ENCODE peak calls at places on chromosomes 11 and 22, in five cellular contexts. A, U, R, K and T are unnamed samples. For H3K36me3, the result is how much of the 10 kb centered on the place peaks cover.

GRCh38 chr11:106172389-106172991 is 95.0 kb downstream of the AASDHPPT start:
- DNase-seq in A (no peak), U (peak), R (no peak), K (no peak), T (no peak)

GRCh38 chr11:86292912-86293606 is 9.0 kb upstream of the HIKESHI start:
- DNase-seq in A (no peak), U (no peak), R (no peak), K (no peak), T (no peak)

GRCh38 chr11:13013054-13013488 is 4.0 kb downstream of the RASSF10 start:
- DNase-seq in A (no peak), U (no peak), R (no peak), K (no peak), T (no peak)

GRCh38 chr11:19920982-19921381 is 208.3 kb downstream of the NAV2 start:
- DNase-seq in A (no peak), U (no peak), R (no peak), K (no peak), T (no peak)

GRCh38 chr11:67410369-67410831 is 5.1 kb upstream of the CARNS1 start:
- DNase-seq in A (no peak), U (no peak), R (no peak), K (no peak), T (no peak)

GRCh38 chr11:134741453-134742227 is 329.6 kb upstream of the B3GAT1 start:
- DNase-seq in A (no peak), U (no peak), R (no peak), K (peak), T (peak)

GRCh38 chr11:3831378-3832239 is 9.2 kb downstream of the RHOG start:
- DNase-seq in A (peak), U (no peak), R (no peak), K (no peak), T (no peak)

GRCh38 chr22:48736593-48737460 is 1090.8 kb downstream of the BRD1 start:
- DNase-seq in A (no peak), U (no peak), R (no peak), K (no peak), T (no peak)

GRCh38 chr11:6812391-6813005 is 13.0 kb upstream of the OR6A2 start:
- DNase-seq in A (no peak), U (peak), R (no peak), K (peak), T (no peak)

GRCh38 chr22:32103648-32104326 is 55.3 kb downstream of the C22orf42 start:
- DNase-seq in A (no peak), U (no peak), R (no peak), K (peak), T (no peak)

GRCh38 chr11:47354913-47355282 is 2.4 kb upstream of the MYBPC3 start:
- DNase-seq in A (no peak), U (no peak), R (no peak), K (peak), T (no peak)

GRCh38 chr22:17167486-17167885 is 8.4 kb upstream of the HDHD5 start:
- DNase-seq in A (no peak), U (no peak), R (no peak), K (no peak), T (no peak)

GRCh38 chr11:111793863-111794262 is 27.7 kb upstream of the PPP2R1B start:
- DNase-seq in A (no peak), U (no peak), R (peak), K (peak), T (no peak)

GRCh38 chr22:47384977-47385376 is 622.5 kb downstream of the TBC1D22A start:
- DNase-seq in A (no peak), U (no peak), R (no peak), K (no peak), T (no peak)

GRCh38 chr11:32659672-32660071 is 76.0 kb downstream of the EIF3M start:
- DNase-seq in A (no peak), U (no peak), R (no peak), K (no peak), T (no peak)

GRCh38 chr11:120391297-120391696 is 55.1 kb downstream of the ARHGEF12 start:
- DNase-seq in A (no peak), U (no peak), R (no peak), K (peak), T (no peak)

GRCh38 chr11:43462359-43462758 is 103.6 kb downstream of the TTC17 start:
- DNase-seq in A (no peak), U (no peak), R (no peak), K (no peak), T (no peak)

GRCh38 chr11:113675003-113675471 is 31.1 kb downstream of the TMPRSS5 start:
- DNase-seq in A (no peak), U (no peak), R (peak), K (peak), T (no peak)

GRCh38 chr11:26028294-26028954 is 303.5 kb upstream of the ANO3 start:
- DNase-seq in A (no peak), U (no peak), R (no peak), K (no peak), T (no peak)

DNA sequence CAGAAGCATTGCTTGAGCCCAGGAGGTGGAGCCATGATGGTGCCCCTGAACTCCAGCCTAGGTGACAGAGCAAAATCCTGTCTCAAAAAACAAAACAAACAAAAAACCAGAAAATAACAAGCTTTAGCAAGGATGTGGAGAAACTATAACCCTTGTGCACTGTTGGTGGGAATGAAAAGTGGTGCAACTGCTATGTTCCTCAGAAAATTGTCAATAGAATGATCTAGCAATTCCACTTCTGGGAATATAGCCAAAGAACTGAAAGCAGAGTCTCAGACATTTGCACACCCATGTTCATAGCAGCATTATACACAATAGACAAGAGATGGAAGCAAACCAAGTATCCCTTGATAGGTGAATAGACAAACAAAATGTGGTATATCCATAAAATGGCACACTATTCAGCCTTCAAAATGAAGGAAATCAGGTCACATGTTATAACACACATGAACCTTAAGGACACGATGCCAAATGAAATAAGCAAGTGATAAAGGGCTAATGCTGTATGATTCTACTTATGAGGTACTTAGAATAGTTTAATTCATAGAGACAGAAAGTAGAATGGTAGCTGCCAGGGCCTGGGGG is 15.9 kb downstream of the KLHL22 start:
- DNase-seq in A (no peak), U (no peak), R (no peak), K (peak), T (no peak)
- H3K4me3 ChIP-seq in A (no peak), U (no peak), R (no peak), K (no peak), T (no peak)

GRCh38 chr22:27317156-27317555 is 484.4 kb downstream of the MN1 start:
- DNase-seq in A (no peak), U (no peak), R (no peak), K (peak), T (no peak)
- TF ChIP-seq CTCF in A (no peak), U (no peak), R (peak), K (peak), T (no peak)

GRCh38 chr11:7999795-8000194 is 12.7 kb downstream of the EIF3F start:
- DNase-seq in A (no peak), U (no peak), R (no peak), K (no peak), T (no peak)

GRCh38 chr11:8000390-8000789 is 13.3 kb downstream of the EIF3F start:
- DNase-seq in A (no peak), U (no peak), R (no peak), K (no peak), T (no peak)

GRCh38 chr11:7994581-7995278 is 7.6 kb downstream of the EIF3F start:
- DNase-seq in A (no peak), U (no peak), R (no peak), K (no peak), T (no peak)
- H3K36me3 ChIP-seq in A (half or more), U (under half), R (under half), K (half or more), T (half or more)

GRCh38 chr11:11380883-11381282 is 27.8 kb upstream of the CSNK2A3 start:
- DNase-seq in A (no peak), U (no peak), R (no peak), K (no peak), T (no peak)

GRCh38 chr11:11380340-11380739 is 27.3 kb upstream of the CSNK2A3 start:
- DNase-seq in A (no peak), U (no peak), R (no peak), K (no peak), T (no peak)

GRCh38 chr11:11378184-11378940 is 25.3 kb upstream of the CSNK2A3 start:
- DNase-seq in A (no peak), U (no peak), R (no peak), K (no peak), T (no peak)

GRCh38 chr11:11381471-11382100 is 28.5 kb upstream of the CSNK2A3 start:
- DNase-seq in A (no peak), U (no peak), R (no peak), K (no peak), T (no peak)

GRCh38 chr11:11379661-11380060 is 26.6 kb upstream of the CSNK2A3 start:
- DNase-seq in A (no peak), U (no peak), R (no peak), K (no peak), T (no peak)
- H3K4me3 ChIP-seq in A (no peak), U (no peak), R (no peak), K (no peak), T (no peak)

GRCh38 chr11:269146-269890 is 8.9 kb upstream of the NLRP6 start:
- DNase-seq in A (no peak), U (no peak), R (no peak), K (no peak), T (no peak)
- TF ChIP-seq CTCF in A (no peak), U (peak), R (no peak), K (no peak), T (peak)